ENCODE peak calls at places on chromosomes 7 and 10, in ten cellular contexts. S, Z, U, E, T, D, B, R, F and O are unnamed samples.

GRCh38 chr10:127408733-127409132 is 140.4 kb upstream of the NPS start:
- DNase-seq in D (no peak), E (no peak), T (no peak), B (no peak), R (no peak), S (no peak), Z (no peak), U (no peak), F (no peak), O (no peak)

GRCh38 chr10:32253300-32253699 is 93.7 kb downstream of the EPC1 start:
- DNase-seq in T (no peak), D (no peak), F (peak), B (no peak), Z (no peak), S (peak), R (no peak), U (no peak), E (no peak), O (peak)

GRCh38 chr10:61750943-61751471 is 88.3 kb downstream of the CABCOCO1 start:
- DNase-seq in B (peak), Z (peak), U (peak), T (no peak), R (peak), F (peak), D (peak), E (peak), S (peak), O (peak)

GRCh38 chr10:75405201-75406143 is 3.9 kb upstream of the ZNF503 start:
- DNase-seq in T (no peak), U (no peak), F (peak), B (peak), Z (peak), R (no peak), D (no peak), E (no peak), S (no peak), O (no peak)

GRCh38 chr7:117937726-117938483 is 64.7 kb upstream of the CTTNBP2 start:
- DNase-seq in U (no peak), F (peak), S (no peak), R (no peak), B (no peak), D (no peak), T (no peak), E (no peak), Z (no peak), O (no peak)

GRCh38 chr10:112208292-112208691 is 24.7 kb upstream of the GPAM start:
- DNase-seq in R (no peak), T (no peak), S (no peak), D (no peak), B (no peak), E (no peak), U (no peak), F (no peak), Z (no peak), O (no peak)

GRCh38 chr10:30813872-30814471 is 184.4 kb upstream of the LYZL2 start:
- DNase-seq in F (peak), R (no peak), Z (no peak), D (no peak), S (no peak), U (no peak), E (no peak), B (no peak), T (no peak), O (peak)

GRCh38 chr10:95920798-95921426 is 13.1 kb downstream of the CC2D2B start:
- DNase-seq in B (peak), F (no peak), U (no peak), Z (no peak), T (no peak), R (no peak), D (no peak), E (no peak), S (no peak), O (no peak)

GRCh38 chr10:109282510-109282909 is 640.8 kb downstream of the XPNPEP1 start:
- DNase-seq in S (peak), D (no peak), T (no peak), F (peak), U (no peak), R (no peak), B (no peak), E (no peak), Z (no peak), O (no peak)

GRCh38 chr10:111455776-111456426 is 379.1 kb downstream of the ADRA2A start:
- DNase-seq in F (no peak), R (no peak), T (no peak), E (no peak), D (peak), B (no peak), U (no peak), Z (no peak), S (no peak), O (no peak)

GRCh38 chr7:109076561-109076960 is 506.9 kb downstream of the DNAJB9 start:
- DNase-seq in E (no peak), F (no peak), U (no peak), T (no peak), B (no peak), S (no peak), Z (no peak), D (no peak), R (no peak), O (no peak)

DNA sequence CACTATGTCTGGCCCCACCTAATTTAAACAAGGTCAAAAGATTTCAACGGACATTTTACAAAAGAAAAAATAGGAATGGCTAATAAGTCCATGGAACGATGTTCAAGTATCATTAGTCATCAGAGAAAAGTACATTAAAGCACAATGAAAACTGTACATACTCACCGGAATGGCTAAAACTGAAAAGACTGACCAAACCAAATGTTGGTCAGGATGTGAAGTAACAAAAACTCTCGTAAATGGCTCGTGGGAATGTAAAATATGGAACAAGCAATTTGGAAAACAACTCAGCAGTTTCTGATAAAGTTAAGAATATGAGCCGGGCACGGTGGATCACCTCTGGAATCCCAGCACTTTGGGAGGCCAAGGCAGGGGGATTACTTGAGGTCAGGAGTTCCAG is 65.7 kb upstream of the PARD3 start:
- DNase-seq in B (no peak), U (no peak), D (no peak), Z (no peak), F (no peak), S (no peak), T (no peak), R (no peak), E (no peak), O (no peak)
- H3K27ac ChIP-seq in B (no peak), U (no peak), D (no peak), Z (no peak), F (no peak), S (no peak), T (no peak), R (no peak), E (no peak), O (no peak)

GRCh38 chr7:130668258-130669050 is at the start of gene COPG2:
- DNase-seq in B (peak), U (peak), D (peak), R (peak), S (peak), F (peak), Z (peak), E (peak), T (peak), O (peak)
- TF ChIP-seq CTCF in B (no peak), U (no peak), D (no peak), R (no peak), S (no peak), F (no peak), Z (no peak), E (peak), T (no peak), O (no peak)

DNA sequence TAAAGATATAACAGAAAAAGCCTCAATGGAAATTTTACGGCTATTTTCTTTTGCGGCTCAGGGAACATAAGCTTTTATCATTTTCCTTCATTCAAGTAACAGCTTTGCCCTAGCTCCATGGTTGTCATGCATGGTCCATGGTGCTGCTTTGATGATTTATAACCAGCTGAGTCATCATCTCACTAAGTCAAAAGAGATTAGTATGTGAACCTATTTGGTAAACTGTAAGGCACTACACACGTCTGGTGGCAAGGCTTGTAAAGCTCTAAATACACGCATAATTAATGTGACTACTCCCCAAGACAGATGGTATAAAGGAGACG is 340.3 kb downstream of the KCNMA1 start:
- DNase-seq in E (no peak), U (no peak), S (peak), R (no peak), Z (no peak), D (no peak), T (no peak), F (peak), B (no peak), O (peak)
- H3K27ac ChIP-seq in E (no peak), U (no peak), S (peak), R (no peak), Z (no peak), D (no peak), T (no peak), F (no peak), B (no peak), O (no peak)

GRCh38 chr7:42478717-42479116 is 241.7 kb upstream of the GLI3 start:
- DNase-seq in F (no peak), D (no peak), E (no peak), Z (no peak), T (no peak), U (peak), S (no peak), R (no peak), B (no peak), O (no peak)
- TF ChIP-seq CTCF in F (no peak), D (no peak), E (no peak), Z (no peak), T (no peak), U (no peak), S (no peak), R (no peak), B (no peak), O (no peak)

GRCh38 chr10:92591550-92592140 is 1.3 kb upstream of the KIF11 start:
- DNase-seq in D (peak), S (peak), F (peak), B (peak), T (peak), R (peak), E (peak), Z (peak), U (peak), O (peak)

GRCh38 chr10:92595505-92595904 is 2.6 kb downstream of the KIF11 start:
- DNase-seq in R (no peak), E (no peak), S (no peak), F (no peak), T (no peak), U (no peak), D (no peak), Z (no peak), B (no peak), O (no peak)

GRCh38 chr10:92592761-92593552 is at the start of gene KIF11:
- DNase-seq in D (peak), F (peak), B (peak), Z (peak), R (peak), S (peak), T (peak), E (peak), U (peak), O (peak)

GRCh38 chr10:92593553-92594046 is 670 bp downstream of the KIF11 start:
- DNase-seq in F (no peak), B (no peak), T (no peak), U (no peak), S (no peak), E (no peak), R (no peak), D (no peak), Z (no peak), O (no peak)

GRCh38 chr10:92594194-92594593 is 1.3 kb downstream of the KIF11 start:
- DNase-seq in R (no peak), T (no peak), D (no peak), F (no peak), B (no peak), Z (no peak), U (no peak), S (no peak), E (no peak), O (no peak)
- H3K27ac ChIP-seq in R (no peak), T (no peak), D (no peak), F (no peak), B (peak), Z (no peak), U (no peak), S (peak), E (no peak), O (no peak)

GRCh38 chr10:99564361-99564760 is 31.6 kb downstream of the NKX2-3 start:
- DNase-seq in Z (no peak), F (no peak), T (no peak), D (no peak), R (no peak), E (no peak), S (no peak), U (no peak), B (no peak), O (no peak)

GRCh38 chr10:99562631-99563030 is 29.9 kb downstream of the NKX2-3 start:
- DNase-seq in U (no peak), R (no peak), F (no peak), S (no peak), D (no peak), T (no peak), B (no peak), Z (no peak), E (no peak), O (no peak)

GRCh38 chr10:99558708-99559107 is 26.0 kb downstream of the NKX2-3 start:
- DNase-seq in R (no peak), D (no peak), T (no peak), B (no peak), S (no peak), E (no peak), Z (no peak), U (no peak), F (no peak), O (no peak)

GRCh38 chr10:99557044-99557443 is 24.3 kb downstream of the NKX2-3 start:
- DNase-seq in Z (no peak), S (no peak), B (no peak), E (no peak), T (no peak), F (no peak), R (no peak), U (no peak), D (no peak), O (no peak)

GRCh38 chr10:99560277-99561126 is 27.8 kb downstream of the NKX2-3 start:
- DNase-seq in U (peak), F (peak), T (no peak), D (peak), B (peak), Z (no peak), R (peak), S (peak), E (no peak), O (peak)
- TF ChIP-seq CTCF in U (peak), F (peak), T (peak), D (peak), B (peak), Z (peak), R (peak), S (peak), E (peak), O (peak)

DNA sequence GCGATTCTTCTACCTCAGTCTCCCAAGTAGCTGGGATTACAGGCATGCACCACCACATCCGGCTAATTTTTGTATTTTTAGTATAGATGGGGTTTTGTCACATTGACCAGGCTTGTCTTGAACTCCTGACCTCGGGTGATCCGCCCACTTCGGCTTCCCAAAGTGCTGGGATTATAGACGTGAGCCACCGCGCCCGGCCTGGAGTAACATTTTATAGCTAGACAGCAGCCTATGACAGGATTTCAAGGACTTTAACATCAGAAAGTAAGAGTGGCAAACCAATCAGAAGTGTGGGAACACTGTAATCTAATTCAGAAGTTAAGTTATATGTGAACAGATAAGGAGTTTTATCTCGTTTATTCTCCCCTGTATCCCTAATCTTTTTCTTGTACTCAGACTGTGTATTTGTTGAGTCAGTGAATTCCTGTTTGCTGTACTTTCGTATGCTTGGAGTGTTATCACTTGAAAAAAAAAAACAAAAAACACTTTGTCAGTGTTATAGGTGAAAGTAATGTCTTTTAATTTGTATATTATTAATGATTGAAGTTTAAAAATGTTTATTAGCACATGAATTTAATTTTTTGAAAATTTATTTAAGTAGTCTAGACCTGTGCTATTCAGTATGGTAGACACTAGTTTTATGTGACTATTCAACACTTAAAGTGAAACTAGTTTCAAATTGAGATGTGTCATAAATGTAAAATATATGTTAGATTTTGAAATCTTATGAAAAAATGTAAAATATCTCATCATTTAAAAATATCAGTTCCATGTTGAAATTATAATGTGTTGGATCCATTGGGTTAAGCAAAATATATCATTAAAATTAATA is 38.5 kb downstream of the RSBN1L start:
- DNase-seq in U (no peak), E (no peak), T (no peak), D (no peak), F (peak), B (no peak), Z (no peak), R (no peak), S (peak), O (no peak)
- H3K27ac ChIP-seq in U (no peak), E (no peak), T (no peak), D (no peak), F (peak), B (no peak), Z (peak), R (no peak), S (no peak), O (no peak)

DNA sequence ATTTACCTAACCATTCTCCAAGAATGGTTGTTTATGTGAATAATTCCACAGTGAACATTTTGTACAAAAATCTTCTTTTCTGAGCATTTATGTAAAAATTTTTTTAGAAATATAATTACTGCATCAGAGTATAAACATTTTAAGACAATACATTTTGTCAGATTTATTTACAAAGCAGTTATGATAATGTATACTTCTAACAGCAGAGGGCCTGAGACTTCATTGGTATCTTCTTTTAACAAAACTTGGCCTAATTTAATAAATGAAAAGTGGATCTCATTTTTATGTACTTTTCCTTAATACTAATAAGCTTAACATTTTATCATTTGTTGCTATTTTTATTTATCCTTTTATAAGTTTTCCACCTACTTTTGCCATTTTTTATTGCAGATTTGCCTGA is 69.4 kb downstream of the HECTD2 start:
- DNase-seq in F (no peak), T (no peak), Z (no peak), U (no peak), D (no peak), B (no peak), S (no peak), E (no peak), R (no peak), O (no peak)
- TF ChIP-seq CTCF in F (no peak), T (no peak), Z (no peak), U (no peak), D (no peak), B (no peak), S (no peak), E (no peak), R (no peak), O (no peak)

GRCh38 chr10:13891542-13892431 is 305.0 kb downstream of the PRPF18 start:
- DNase-seq in R (no peak), B (peak), S (no peak), Z (peak), U (no peak), T (no peak), F (peak), D (no peak), E (no peak), O (peak)
- H3K27ac ChIP-seq in R (peak), B (peak), S (no peak), Z (peak), U (peak), T (peak), F (no peak), D (peak), E (peak), O (no peak)